ENCODE peak calls at places on chromosomes 6 and 20, in ten cellular contexts. G is AG09309, W is H9, K is M059J, Y is RPMI7951, X is HCT116, Z is foreskin fibroblast, C is KG1, S is NCI-H2171, D is Calu3. H is an unnamed sample.

GRCh38 chr20:3933126-3933684 is 44.0 kb downstream of the PANK2 start:
- DNase-seq in G (no peak), K (no peak), S (no peak), W (no peak), X (no peak), Z (no peak), Y (no peak), C (no peak), D (no peak), H (no peak)

GRCh38 chr20:45052698-45053440 is 48.1 kb downstream of the KCNS1 start:
- DNase-seq in G (peak), W (no peak), X (no peak), D (no peak), Y (peak), Z (peak), K (peak), S (no peak), C (peak), H (peak)

GRCh38 chr6:19714415-19715165 is 122.6 kb upstream of the ID4 start:
- DNase-seq in Z (no peak), K (peak), X (no peak), G (no peak), C (no peak), W (no peak), D (no peak), S (no peak), Y (no peak), H (no peak)

GRCh38 chr6:137850816-137851602 is 16.1 kb upstream of the TNFAIP3 start:
- DNase-seq in C (no peak), X (no peak), W (no peak), Z (no peak), Y (no peak), K (no peak), G (no peak), D (no peak), S (no peak), H (no peak)

GRCh38 chr6:16292432-16292831 is 54.0 kb downstream of the GMPR start:
- DNase-seq in Y (no peak), D (no peak), W (no peak), Z (no peak), K (no peak), S (no peak), C (no peak), G (no peak), X (no peak), H (no peak)

GRCh38 chr20:62339647-62340062 is 27.5 kb downstream of the LAMA5 start:
- DNase-seq in W (no peak), D (no peak), G (no peak), X (no peak), Z (no peak), K (no peak), C (no peak), S (no peak), Y (no peak), H (no peak)

GRCh38 chr20:32325706-32326506 is 32.2 kb upstream of the ASXL1 start:
- DNase-seq in S (no peak), C (no peak), X (peak), D (peak), Y (peak), G (no peak), Z (peak), K (peak), W (no peak), H (no peak)

GRCh38 chr6:48825501-48826317 is 637.3 kb downstream of the MMUT start:
- DNase-seq in G (no peak), C (no peak), D (no peak), S (no peak), Z (no peak), W (no peak), K (peak), X (no peak), Y (peak), H (no peak)

GRCh38 chr6:86619428-86619827 is 317.9 kb upstream of the HTR1E start:
- DNase-seq in Y (no peak), Z (no peak), X (no peak), G (no peak), C (no peak), K (no peak), D (no peak), W (no peak), S (no peak), H (no peak)

GRCh38 chr6:31901415-31901952 is 402 bp downstream of the ZBTB12 start:
- DNase-seq in W (no peak), G (no peak), Y (peak), D (peak), X (no peak), Z (peak), K (peak), S (peak), C (no peak), H (peak)

GRCh38 chr6:29816030-29816429 is 11.6 kb upstream of the HLA-G start:
- DNase-seq in S (no peak), Y (peak), C (no peak), K (peak), W (no peak), G (no peak), D (no peak), X (no peak), Z (no peak), H (no peak)

GRCh38 chr20:62768234-62768814 is 27.9 kb upstream of the MRGBP start:
- DNase-seq in C (no peak), G (no peak), W (no peak), D (no peak), S (no peak), Y (no peak), X (no peak), K (no peak), Z (no peak), H (no peak)

GRCh38 chr6:69216127-69216526 is 580.7 kb downstream of the LMBRD1 start:
- DNase-seq in S (no peak), K (no peak), D (no peak), Y (no peak), Z (no peak), W (no peak), C (no peak), G (no peak), X (no peak), H (no peak)

GRCh38 chr20:52246366-52246765 is 54.8 kb upstream of the ZFP64 start:
- DNase-seq in Y (no peak), C (no peak), K (no peak), D (no peak), Z (no peak), G (no peak), S (no peak), W (no peak), X (no peak), H (no peak)

GRCh38 chr6:87583822-87584221 is 6.0 kb downstream of the RARS2 start:
- DNase-seq in D (no peak), Z (no peak), X (no peak), G (no peak), W (no peak), C (no peak), S (no peak), Y (no peak), K (no peak), H (no peak)

GRCh38 chr6:22149081-22149480 is 147.8 kb downstream of the PRL start:
- DNase-seq in Z (no peak), G (no peak), C (no peak), D (no peak), K (no peak), X (no peak), W (no peak), Y (no peak), S (no peak), H (no peak)

GRCh38 chr20:36758276-36758675 is 12.4 kb upstream of the NDRG3 start:
- DNase-seq in G (no peak), K (no peak), Y (no peak), W (no peak), D (no peak), C (no peak), X (no peak), Z (no peak), S (no peak), H (no peak)

GRCh38 chr20:47777220-47777619 is 8.1 kb downstream of the SULF2 start:
- DNase-seq in C (no peak), Y (no peak), S (no peak), W (no peak), Z (no peak), G (no peak), K (no peak), D (no peak), X (no peak), H (no peak)

GRCh38 chr6:131693384-131693783 is 7.8 kb downstream of the OR2A4 start:
- DNase-seq in X (no peak), Z (no peak), S (no peak), K (no peak), G (no peak), D (no peak), C (no peak), Y (no peak), W (no peak), H (no peak)

GRCh38 chr20:46639587-46639986 is 11.7 kb downstream of the SLC13A3 start:
- DNase-seq in W (no peak), X (no peak), Y (no peak), C (no peak), D (no peak), S (no peak), K (peak), G (no peak), Z (no peak), H (no peak)

GRCh38 chr6:46993846-46994245 is 48.3 kb downstream of the ADGRF1 start:
- DNase-seq in S (no peak), G (peak), W (no peak), X (peak), Y (peak), D (peak), Z (peak), K (peak), C (no peak), H (peak)

GRCh38 chr20:38730989-38731737 is 6.9 kb downstream of the SLC32A1 start:
- DNase-seq in K (peak), W (peak), X (peak), G (no peak), C (peak), Z (peak), D (peak), Y (peak), S (peak), H (peak)

GRCh38 chr20:34542439-34542838 is 16.1 kb upstream of the MAP1LC3A start:
- DNase-seq in W (no peak), G (no peak), X (no peak), K (no peak), D (no peak), Y (no peak), S (no peak), Z (no peak), C (no peak), H (no peak)

GRCh38 chr20:20894753-20895152 is 182.3 kb upstream of the RALGAPA2 start:
- DNase-seq in G (no peak), X (no peak), D (no peak), Z (no peak), C (no peak), K (peak), S (no peak), Y (peak), W (no peak), H (no peak)

GRCh38 chr20:8309638-8310037 is 177.6 kb downstream of the PLCB1 start:
- DNase-seq in C (no peak), W (peak), Y (no peak), X (no peak), G (no peak), K (no peak), D (no peak), Z (no peak), S (no peak), H (peak)

GRCh38 chr20:51121901-51122412 is 99.0 kb upstream of the KCNG1 start:
- DNase-seq in W (no peak), D (peak), Y (no peak), G (no peak), Z (no peak), K (peak), C (no peak), X (no peak), S (no peak), H (peak)